ENCODE peak calls at places on chromosomes 7 and 10, in nine cellular contexts. R, V, O, N, W, D, Y, X and M are unnamed samples.

GRCh38 chr10:31129261-31129660 is 97.6 kb upstream of the ZNF438 start:
- DNase-seq in R (no peak), V (peak; percentile 33), O (no peak), N (no peak), W (peak; percentile 62), D (peak; percentile 98), Y (no peak), X (no peak), M (no peak)

GRCh38 chr10:80324086-80324485 is 32.5 kb downstream of the DYDC1 start:
- DNase-seq in R (no peak), V (peak; percentile 12), O (no peak), N (no peak), W (peak; percentile 1), D (peak; percentile 44), Y (no peak), X (no peak), M (no peak)

GRCh38 chr7:42238709-42239395 is 1.8 kb upstream of the GLI3 start:
- DNase-seq in R (no peak), V (peak; percentile 89), O (no peak), N (no peak), W (peak; percentile 49), D (peak; percentile 79), Y (no peak), X (no peak), M (no peak)

GRCh38 chr10:128686638-128687278 is 560.5 kb upstream of the MKI67 start:
- DNase-seq in R (no peak), V (no peak), O (no peak), N (no peak), W (no peak), D (no peak), Y (no peak), X (no peak), M (no peak)

GRCh38 chr10:50575477-50576244 is 48.1 kb downstream of the SGMS1 start:
- DNase-seq in R (no peak), V (no peak), O (no peak), N (no peak), W (no peak), D (no peak), Y (no peak), X (no peak), M (no peak)

GRCh38 chr7:28296571-28297483 is 115.5 kb upstream of the CREB5 start:
- DNase-seq in R (no peak), V (peak; percentile 27), O (no peak), N (no peak), W (no peak), D (peak; percentile 54), Y (no peak), X (no peak), M (no peak)

GRCh38 chr7:136275794-136276193 is 298.6 kb upstream of the MTPN start:
- DNase-seq in R (no peak), V (no peak), O (no peak), N (no peak), W (no peak), D (no peak), Y (no peak), X (no peak), M (no peak)

GRCh38 chr10:57905866-57906265 is 361.8 kb downstream of the IPMK start:
- DNase-seq in R (no peak), V (no peak), O (no peak), N (no peak), W (no peak), D (no peak), Y (no peak), X (no peak), M (no peak)

GRCh38 chr10:97858001-97858439 is 8.4 kb downstream of the GOLGA7B start:
- DNase-seq in R (no peak), V (no peak), O (no peak), N (no peak), W (no peak), D (peak; percentile 52), Y (no peak), X (no peak), M (no peak)

GRCh38 chr10:88804083-88804812 is 1.7 kb downstream of the LIPM start:
- DNase-seq in R (no peak), V (no peak), O (no peak), N (no peak), W (no peak), D (no peak), Y (no peak), X (no peak), M (no peak)

GRCh38 chr10:133198621-133199487 is 31.2 kb upstream of the UTF1 start:
- DNase-seq in R (no peak), V (no peak), O (peak; percentile 39), N (no peak), W (no peak), D (no peak), Y (no peak), X (no peak), M (no peak)

GRCh38 chr10:114245128-114245791 is 6.2 kb downstream of the VWA2 start:
- DNase-seq in R (no peak), V (no peak), O (no peak), N (no peak), W (peak; percentile 43), D (no peak), Y (no peak), X (no peak), M (no peak)

GRCh38 chr7:6438427-6438826 is 9.3 kb downstream of the DAGLB start:
- DNase-seq in R (no peak), V (peak; percentile 73), O (no peak), N (no peak), W (no peak), D (no peak), Y (no peak), X (no peak), M (no peak)

GRCh38 chr7:44195901-44196300 is 4.9 kb upstream of the YKT6 start:
- DNase-seq in R (no peak), V (no peak), O (no peak), N (no peak), W (no peak), D (no peak), Y (no peak), X (no peak), M (no peak)

DNA sequence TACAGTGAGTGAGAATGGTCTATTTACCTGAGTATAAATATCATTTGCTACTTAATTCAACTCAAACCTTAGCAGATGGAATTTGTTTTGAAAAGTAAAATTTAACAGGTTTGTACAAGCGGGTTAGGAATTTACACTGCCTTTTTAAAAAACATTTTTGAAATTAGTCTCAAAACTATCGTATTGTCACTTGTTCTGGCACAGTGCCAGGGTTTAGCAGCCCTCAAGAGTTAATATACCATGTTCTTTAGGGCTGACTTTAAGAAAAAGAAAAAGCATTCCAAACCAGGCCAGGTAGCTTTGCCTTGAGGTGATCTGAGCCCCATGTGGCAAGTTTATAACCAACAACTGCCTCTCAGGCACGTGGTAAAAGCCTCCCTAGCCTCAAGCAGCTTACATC is 17.8 kb downstream of the CCNJ start:
- DNase-seq in R (no peak), V (no peak), O (no peak), N (no peak), W (no peak), D (no peak), Y (no peak), X (no peak), M (no peak)
- H3K4me3 ChIP-seq in R (no peak overlapping the region), V (no peak overlapping the region), O (no peak overlapping the region), N (no peak overlapping the region), W (no peak overlapping the region), D (no peak overlapping the region), Y (no peak overlapping the region), X (no peak overlapping the region), M (no peak overlapping the region)

GRCh38 chr7:73964786-73965185 is 63.2 kb upstream of the ELN start:
- DNase-seq in R (no peak), V (no peak), O (no peak), N (peak; percentile 54), W (no peak), D (no peak), Y (no peak), X (no peak), M (no peak)
- H3K27me3 ChIP-seq in R (no peaks in the 10 kb centered on the region), V (peaks cover 1% of the 10 kb centered on the region), O (no peaks in the 10 kb centered on the region), N (no peaks in the 10 kb centered on the region), W (peaks cover 2% of the 10 kb centered on the region), D (no peaks in the 10 kb centered on the region), Y (no peaks in the 10 kb centered on the region), X (no peaks in the 10 kb centered on the region), M (no peaks in the 10 kb centered on the region)

DNA sequence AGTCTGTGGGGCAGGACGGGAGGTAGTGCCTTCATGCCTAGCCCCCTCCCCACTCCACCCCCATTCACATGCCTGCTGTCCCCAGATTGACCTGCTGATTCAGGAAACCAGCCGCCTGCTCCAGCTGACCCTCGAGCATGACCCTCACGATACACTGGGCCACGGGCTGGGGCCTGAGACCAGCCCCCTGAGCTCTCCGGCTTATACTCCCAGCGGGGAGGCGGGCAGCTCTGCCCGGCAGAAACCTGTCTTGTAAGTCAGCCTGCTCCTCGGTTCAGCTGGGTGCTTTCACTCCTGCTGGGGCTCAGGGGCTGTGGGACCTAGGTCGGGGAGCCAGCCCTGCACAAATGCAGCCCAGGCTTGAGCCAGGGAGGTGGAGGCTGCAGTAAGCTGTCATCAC is 22.4 kb downstream of the LIMK1 start:
- DNase-seq in R (no peak), V (no peak), O (no peak), N (no peak), W (no peak), D (no peak), Y (no peak), X (no peak), M (no peak)
- H3K36me3 ChIP-seq in R (peaks cover 16% of the 10 kb centered on the region), V (peaks cover 5% of the 10 kb centered on the region), O (peaks cover 98% of the 10 kb centered on the region), N (peaks cover 57% of the 10 kb centered on the region), W (peaks cover 6% of the 10 kb centered on the region), D (peaks cover 12% of the 10 kb centered on the region), Y (peaks cover 11% of the 10 kb centered on the region), X (peaks cover 3% of the 10 kb centered on the region), M (peaks cover 29% of the 10 kb centered on the region)

GRCh38 chr7:138212314-138212713 is 136.1 kb downstream of the AKR1D1 start:
- DNase-seq in R (no peak), V (no peak), O (no peak), N (no peak), W (no peak), D (no peak), Y (no peak), X (no peak), M (no peak)

GRCh38 chr7:138214926-138215325 is 138.7 kb downstream of the AKR1D1 start:
- DNase-seq in R (no peak), V (no peak), O (no peak), N (no peak), W (no peak), D (no peak), Y (no peak), X (no peak), M (no peak)
- H3K4me3 ChIP-seq in R (no peak overlapping the region), V (no peak overlapping the region), O (no peak overlapping the region), N (no peak overlapping the region), W (no peak overlapping the region), D (no peak overlapping the region), Y (no peak overlapping the region), X (no peak overlapping the region), M (no peak overlapping the region)

GRCh38 chr7:113093561-113093960 is 6.9 kb upstream of the GPR85 start:
- DNase-seq in R (no peak), V (no peak), O (no peak), N (no peak), W (no peak), D (no peak), Y (no peak), X (no peak), M (no peak)
- H3K27me3 ChIP-seq in R (no peaks in the 10 kb centered on the region), V (no peaks in the 10 kb centered on the region), O (no peaks in the 10 kb centered on the region), N (no peaks in the 10 kb centered on the region), W (no peaks in the 10 kb centered on the region), D (no peaks in the 10 kb centered on the region), Y (no peaks in the 10 kb centered on the region), X (no peaks in the 10 kb centered on the region), M (no peaks in the 10 kb centered on the region)

DNA sequence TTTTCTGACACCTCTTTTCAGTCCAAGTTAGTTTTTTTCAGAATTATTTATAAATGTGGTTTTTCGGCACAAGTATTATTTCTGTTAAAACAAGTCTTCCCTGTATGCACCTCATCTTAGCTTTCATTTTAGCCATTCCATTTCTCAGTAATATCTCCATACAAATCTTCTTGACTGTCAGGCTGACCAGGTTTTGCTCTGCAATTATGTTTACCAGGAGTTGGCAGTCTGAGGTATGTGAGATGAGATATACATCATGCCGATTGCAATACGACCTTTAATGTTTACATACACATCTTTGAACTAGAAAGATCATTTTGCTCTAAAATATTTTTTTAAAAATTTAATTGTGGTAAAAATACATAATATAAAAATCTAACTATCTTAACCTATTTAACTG is 209.8 kb downstream of the GPR158 start:
- DNase-seq in R (no peak), V (no peak), O (no peak), N (no peak), W (no peak), D (no peak), Y (no peak), X (no peak), M (no peak)
- H3K36me3 ChIP-seq in R (no peaks in the 10 kb centered on the region), V (no peaks in the 10 kb centered on the region), O (no peaks in the 10 kb centered on the region), N (no peaks in the 10 kb centered on the region), W (no peaks in the 10 kb centered on the region), D (no peaks in the 10 kb centered on the region), Y (no peaks in the 10 kb centered on the region), X (no peaks in the 10 kb centered on the region), M (no peaks in the 10 kb centered on the region)